ENCODE peak calls at places on chromosomes 4 and X, in four cellular contexts. One of them, this sample, is unnamed.

GRCh38 chr4:680931-681645 is 6.7 kb downstream of the MYL5 start:
- DNase-seq in lung: no peak
- DNase-seq in AG04450: no peak
- DNase-seq in esophagus muscularis mucosa: no peak
- DNase-seq in this sample: peak; percentile 73

GRCh38 chr4:69910016-69910782 is 20.7 kb upstream of the CSN1S1 start:
- DNase-seq in lung: no peak
- DNase-seq in AG04450: no peak
- DNase-seq in esophagus muscularis mucosa: no peak
- DNase-seq in this sample: no peak

GRCh38 chr4:80011636-80012236 is 61.3 kb downstream of the ANTXR2 start:
- DNase-seq in lung: no peak
- DNase-seq in AG04450: peak; percentile 44
- DNase-seq in esophagus muscularis mucosa: no peak
- DNase-seq in this sample: no peak

GRCh38 chrX:119272882-119273806 is 37.1 kb downstream of the PGRMC1 start:
- DNase-seq in lung: no peak
- DNase-seq in AG04450: no peak
- DNase-seq in esophagus muscularis mucosa: no peak
- DNase-seq in this sample: peak; percentile 16

GRCh38 chrX:71171110-71171801 is 26.6 kb downstream of the NLGN3 start:
- DNase-seq in lung: no peak
- DNase-seq in AG04450: no peak
- DNase-seq in esophagus muscularis mucosa: no peak
- DNase-seq in this sample: no peak

GRCh38 chr4:73646117-73646516 is 25.9 kb upstream of the RASSF6 start:
- DNase-seq in lung: no peak
- DNase-seq in AG04450: no peak
- DNase-seq in esophagus muscularis mucosa: no peak
- DNase-seq in this sample: no peak

GRCh38 chr4:99868126-99868596 is 26.1 kb downstream of the LAMTOR3 start:
- DNase-seq in lung: no peak
- DNase-seq in AG04450: peak; percentile 16
- DNase-seq in esophagus muscularis mucosa: no peak
- DNase-seq in this sample: no peak

GRCh38 chr4:26021417-26022345 is 107.7 kb downstream of the SMIM20 start:
- DNase-seq in lung: no peak
- DNase-seq in AG04450: no peak
- DNase-seq in esophagus muscularis mucosa: no peak
- DNase-seq in this sample: no peak

GRCh38 chrX:45840411-45840950 is 639.8 kb upstream of the DIPK2B start:
- DNase-seq in lung: no peak
- DNase-seq in AG04450: no peak
- DNase-seq in esophagus muscularis mucosa: no peak
- DNase-seq in this sample: no peak

GRCh38 chrX:49618574-49618973 is 19.8 kb downstream of the GAGE1 start:
- DNase-seq in lung: no peak
- DNase-seq in AG04450: no peak
- DNase-seq in esophagus muscularis mucosa: no peak
- DNase-seq in this sample: no peak

GRCh38 chrX:24876782-24877315 is 138.9 kb downstream of the ARX start:
- DNase-seq in lung: no peak
- DNase-seq in AG04450: no peak
- DNase-seq in esophagus muscularis mucosa: no peak
- DNase-seq in this sample: no peak

GRCh38 chrX:128310912-128311311 is 258.7 kb upstream of the ACTRT1 start:
- DNase-seq in lung: no peak
- DNase-seq in AG04450: no peak
- DNase-seq in esophagus muscularis mucosa: no peak
- DNase-seq in this sample: no peak

GRCh38 chrX:30039768-30040167 is 175.6 kb upstream of the MAGEB2 start:
- DNase-seq in lung: no peak
- DNase-seq in AG04450: no peak
- DNase-seq in esophagus muscularis mucosa: no peak
- DNase-seq in this sample: no peak

GRCh38 chr4:95421869-95422268 is 126.9 kb downstream of the UNC5C start:
- DNase-seq in lung: no peak
- DNase-seq in AG04450: no peak
- DNase-seq in esophagus muscularis mucosa: no peak
- DNase-seq in this sample: no peak

GRCh38 chr4:107862658-107863057 is 37.9 kb downstream of the SGMS2 start:
- DNase-seq in lung: peak; percentile 42
- DNase-seq in AG04450: no peak
- DNase-seq in esophagus muscularis mucosa: no peak
- DNase-seq in this sample: no peak

GRCh38 chr4:173167793-173168395 is 717 bp upstream of the GALNT7 start:
- DNase-seq in lung: peak; percentile 38
- DNase-seq in AG04450: no peak
- DNase-seq in esophagus muscularis mucosa: no peak
- DNase-seq in this sample: peak; percentile 57

GRCh38 chr4:122329876-122330595 is 48.8 kb upstream of the ADAD1 start:
- DNase-seq in lung: no peak
- DNase-seq in AG04450: no peak
- DNase-seq in esophagus muscularis mucosa: no peak
- DNase-seq in this sample: no peak

GRCh38 chrX:97538745-97539144 is 655.0 kb downstream of the RPA4 start:
- DNase-seq in lung: no peak
- DNase-seq in AG04450: no peak
- DNase-seq in esophagus muscularis mucosa: no peak
- DNase-seq in this sample: no peak

GRCh38 chrX:50874878-50875277 is 35.7 kb upstream of the BMP15 start:
- DNase-seq in lung: no peak
- DNase-seq in AG04450: no peak
- DNase-seq in esophagus muscularis mucosa: no peak
- DNase-seq in this sample: no peak

GRCh38 chr4:174244441-174244840 is 39.0 kb downstream of the FBXO8 start:
- DNase-seq in lung: no peak
- DNase-seq in AG04450: no peak
- DNase-seq in esophagus muscularis mucosa: no peak
- DNase-seq in this sample: no peak

GRCh38 chr4:158121203-158121586 is 51.6 kb downstream of the GASK1B start:
- DNase-seq in lung: peak; percentile 40
- DNase-seq in AG04450: peak; percentile 98
- DNase-seq in esophagus muscularis mucosa: no peak
- DNase-seq in this sample: no peak

GRCh38 chrX:153153516-153153915 is 25.6 kb upstream of the MAGEA1 start:
- DNase-seq in lung: no peak
- DNase-seq in AG04450: no peak
- DNase-seq in esophagus muscularis mucosa: no peak
- DNase-seq in this sample: no peak

GRCh38 chr4:112518675-112519074 is 2.7 kb upstream of the NEUROG2 start:
- DNase-seq in lung: no peak
- DNase-seq in AG04450: no peak
- DNase-seq in esophagus muscularis mucosa: no peak
- DNase-seq in this sample: no peak

GRCh38 chr4:112516076-112516385 is at the start of gene NEUROG2:
- DNase-seq in lung: no peak
- DNase-seq in AG04450: no peak
- DNase-seq in esophagus muscularis mucosa: no peak
- DNase-seq in this sample: no peak

GRCh38 chr4:112517911-112518310 is 1.9 kb upstream of the NEUROG2 start:
- DNase-seq in lung: no peak
- DNase-seq in AG04450: no peak
- DNase-seq in esophagus muscularis mucosa: no peak
- DNase-seq in this sample: no peak

GRCh38 chr4:112516401-112517066 is 554 bp upstream of the NEUROG2 start:
- DNase-seq in lung: no peak
- DNase-seq in AG04450: no peak
- DNase-seq in esophagus muscularis mucosa: no peak
- DNase-seq in this sample: no peak

GRCh38 chr4:112517067-112517588 is 1.1 kb upstream of the NEUROG2 start:
- DNase-seq in lung: no peak
- DNase-seq in AG04450: no peak
- DNase-seq in esophagus muscularis mucosa: no peak
- DNase-seq in this sample: peak; percentile 12
- TF ChIP-seq CTCF in lung: no peak
- TF ChIP-seq CTCF in AG04450: no peak
- TF ChIP-seq CTCF in esophagus muscularis mucosa: no peak
- TF ChIP-seq CTCF in this sample: no peak

GRCh38 chr4:76215120-76215519 is 1.5 kb upstream of the SCARB2 start:
- DNase-seq in lung: no peak
- DNase-seq in AG04450: no peak
- DNase-seq in esophagus muscularis mucosa: no peak
- DNase-seq in this sample: no peak
- H3K27ac ChIP-seq in lung: no peak overlapping the region
- H3K27ac ChIP-seq in AG04450: no peak overlapping the region
- H3K27ac ChIP-seq in esophagus muscularis mucosa: peak overlapping the region; percentile 99
- H3K27ac ChIP-seq in this sample: peak overlapping the region; percentile 96

GRCh38 chr4:81650871-81651270 is 179.2 kb upstream of the RASGEF1B start:
- DNase-seq in lung: no peak
- DNase-seq in AG04450: no peak
- DNase-seq in esophagus muscularis mucosa: no peak
- DNase-seq in this sample: no peak

GRCh38 chr4:81651500-81651899 is 179.8 kb upstream of the RASGEF1B start:
- DNase-seq in lung: no peak
- DNase-seq in AG04450: no peak
- DNase-seq in esophagus muscularis mucosa: no peak
- DNase-seq in this sample: no peak

GRCh38 chr4:81652069-81652478 is 180.4 kb upstream of the RASGEF1B start:
- DNase-seq in lung: no peak
- DNase-seq in AG04450: no peak
- DNase-seq in esophagus muscularis mucosa: no peak
- DNase-seq in this sample: no peak

GRCh38 chr4:81647388-81647787 is 175.7 kb upstream of the RASGEF1B start:
- DNase-seq in lung: no peak
- DNase-seq in AG04450: no peak
- DNase-seq in esophagus muscularis mucosa: no peak
- DNase-seq in this sample: no peak

DNA sequence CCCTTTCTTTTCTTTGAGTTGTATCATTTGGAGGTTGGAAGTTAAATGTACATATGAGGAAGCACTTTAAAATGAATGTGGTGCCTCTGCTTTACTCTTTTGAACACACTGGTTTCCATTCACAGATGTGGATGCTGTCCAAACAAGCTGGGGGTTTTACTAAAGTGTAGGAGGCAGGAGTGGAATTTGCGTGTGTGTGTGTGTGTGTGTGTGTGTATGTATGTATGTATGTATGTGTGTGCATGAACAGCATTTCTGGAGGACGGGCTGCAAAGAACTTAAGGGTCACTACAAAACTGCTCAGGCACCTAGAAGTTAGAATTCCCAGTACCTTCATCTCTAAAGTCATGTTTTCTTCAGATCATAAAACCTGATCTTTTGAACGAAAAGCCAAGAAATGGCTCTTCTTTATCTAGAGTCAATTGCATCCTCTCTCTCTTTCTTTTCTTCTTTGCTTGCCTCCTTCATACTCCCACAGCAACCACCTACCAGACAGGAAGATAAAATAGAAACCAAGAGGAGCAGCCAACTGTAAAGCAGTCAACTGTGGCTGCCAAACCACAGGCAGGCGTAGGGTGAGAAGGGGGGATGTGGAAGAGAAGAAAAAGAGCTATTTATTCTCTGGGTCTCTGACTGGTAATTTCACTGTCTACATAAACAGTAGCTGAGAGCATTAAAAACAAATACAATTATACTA is 177.0 kb upstream of the RASGEF1B start:
- DNase-seq in lung: no peak
- DNase-seq in AG04450: no peak
- DNase-seq in esophagus muscularis mucosa: no peak
- DNase-seq in this sample: no peak
- H3K9me3 ChIP-seq in lung: no peaks in the 10 kb centered on the region
- H3K9me3 ChIP-seq in AG04450: no peaks in the 10 kb centered on the region
- H3K9me3 ChIP-seq in esophagus muscularis mucosa: no peaks in the 10 kb centered on the region
- H3K9me3 ChIP-seq in this sample: no peaks in the 10 kb centered on the region

GRCh38 chr4:182925298-182925738 is 8.1 kb upstream of the DCTD start:
- DNase-seq in lung: peak; percentile 48
- DNase-seq in AG04450: no peak
- DNase-seq in esophagus muscularis mucosa: no peak
- DNase-seq in this sample: peak; percentile 82
- TF ChIP-seq CTCF in lung: peak; percentile 54
- TF ChIP-seq CTCF in AG04450: peak; percentile 68
- TF ChIP-seq CTCF in esophagus muscularis mucosa: peak; percentile 33
- TF ChIP-seq CTCF in this sample: peak; percentile 40

GRCh38 chrX:150506486-150506885 is 61.9 kb upstream of the MTM1 start:
- DNase-seq in lung: no peak
- DNase-seq in AG04450: no peak
- DNase-seq in esophagus muscularis mucosa: no peak
- DNase-seq in this sample: no peak
- H3K27ac ChIP-seq in lung: peak overlapping the region; percentile 49
- H3K27ac ChIP-seq in AG04450: no peak overlapping the region
- H3K27ac ChIP-seq in esophagus muscularis mucosa: peak overlapping the region; percentile 52
- H3K27ac ChIP-seq in this sample: peak overlapping the region; percentile 87

GRCh38 chr4:97366661-97367060 is 776.6 kb downstream of the STPG2 start:
- DNase-seq in lung: no peak
- DNase-seq in AG04450: no peak
- DNase-seq in esophagus muscularis mucosa: no peak
- DNase-seq in this sample: no peak
- H3K9me3 ChIP-seq in lung: peaks cover 1% of the 10 kb centered on the region
- H3K9me3 ChIP-seq in AG04450: no peaks in the 10 kb centered on the region
- H3K9me3 ChIP-seq in esophagus muscularis mucosa: no peaks in the 10 kb centered on the region
- H3K9me3 ChIP-seq in this sample: no peaks in the 10 kb centered on the region